ENCODE peak calls at places on chromosomes 6 and 20, in ten cellular contexts. L, R, P, W, N, V, G, Y, K and C are unnamed samples.

GRCh38 chr6:159595173-159595572 is 97.9 kb downstream of the SOD2 start:
- DNase-seq in W (no peak), G (no peak), L (no peak), K (peak), N (no peak), Y (no peak), P (peak), V (no peak), R (peak), C (peak)

GRCh38 chr20:17624070-17624469 is 54.2 kb downstream of the DSTN start:
- DNase-seq in R (no peak), L (peak), Y (no peak), N (no peak), K (no peak), G (no peak), W (no peak), P (no peak), V (no peak), C (no peak)

GRCh38 chr20:48760403-48760889 is 67.4 kb downstream of the PREX1 start:
- DNase-seq in V (no peak), G (peak), W (no peak), N (peak), L (no peak), K (peak), R (peak), P (no peak), Y (no peak), C (peak)

GRCh38 chr20:1324598-1325172 is 4.3 kb downstream of the SDCBP2 start:
- DNase-seq in Y (no peak), V (no peak), R (peak), N (no peak), K (no peak), W (peak), L (no peak), P (peak), G (peak), C (peak)

GRCh38 chr6:99241905-99242534 is 107.5 kb downstream of the FAXC start:
- DNase-seq in L (no peak), W (no peak), V (peak), Y (peak), P (peak), N (peak), G (no peak), R (peak), K (peak), C (peak)

GRCh38 chr20:44585042-44585968 is 2.9 kb downstream of the PKIG start:
- DNase-seq in V (no peak), P (no peak), W (no peak), G (no peak), N (no peak), K (no peak), Y (no peak), R (no peak), L (no peak), C (no peak)

GRCh38 chr6:100163035-100163434 is 169.0 kb upstream of the MCHR2 start:
- DNase-seq in N (no peak), V (no peak), K (no peak), P (no peak), L (no peak), W (no peak), R (no peak), G (no peak), Y (no peak), C (no peak)

GRCh38 chr20:35463455-35464300 is 8.3 kb downstream of the CEP250 start:
- DNase-seq in W (peak), Y (peak), P (peak), K (peak), G (peak), R (peak), L (no peak), N (peak), V (peak), C (peak)

GRCh38 chr20:46348972-46349741 is 40.9 kb upstream of the CDH22 start:
- DNase-seq in K (no peak), R (peak), V (peak), N (peak), G (peak), W (peak), P (peak), Y (peak), L (no peak), C (peak)

GRCh38 chr6:11094411-11094851 is 797 bp downstream of the SMIM13 start:
- DNase-seq in G (peak), Y (peak), N (peak), L (peak), P (peak), R (peak), W (peak), V (peak), K (peak), C (peak)

GRCh38 chr20:18287546-18287914 is 797 bp upstream of the ZNF133 start:
- DNase-seq in V (no peak), G (no peak), P (no peak), R (no peak), K (no peak), L (peak), N (no peak), Y (peak), W (no peak), C (no peak)

GRCh38 chr6:138692978-138693909 is 80.3 kb upstream of the CCDC28A start:
- DNase-seq in Y (peak), R (peak), G (peak), N (peak), P (peak), V (peak), L (peak), K (peak), W (peak), C (peak)

GRCh38 chr20:46670585-46671584 is 18.4 kb downstream of the TP53RK start:
- DNase-seq in N (no peak), V (peak), P (no peak), Y (no peak), L (no peak), W (no peak), R (no peak), K (no peak), G (no peak), C (no peak)

GRCh38 chr6:45717715-45718114 is 297.9 kb downstream of the CLIC5 start:
- DNase-seq in P (no peak), Y (no peak), V (no peak), N (no peak), G (no peak), K (no peak), W (no peak), L (no peak), R (no peak), C (no peak)

GRCh38 chr20:56289652-56290051 is 41.1 kb downstream of the MC3R start:
- DNase-seq in Y (no peak), P (no peak), W (no peak), K (peak), N (no peak), V (no peak), L (no peak), R (no peak), G (no peak), C (no peak)

GRCh38 chr20:10735195-10735949 is 61.6 kb upstream of the JAG1 start:
- DNase-seq in N (no peak), W (no peak), Y (no peak), K (no peak), G (no peak), L (no peak), P (peak), R (peak), V (no peak), C (no peak)

GRCh38 chr6:41708856-41709255 is 26.6 kb downstream of the TFEB start:
- DNase-seq in L (no peak), V (no peak), R (no peak), G (no peak), N (no peak), W (no peak), K (no peak), P (no peak), Y (no peak), C (no peak)
- H3K27ac ChIP-seq in L (peak), V (no peak), R (no peak), G (no peak), N (no peak), W (no peak), K (no peak), P (no peak), Y (no peak), C (no peak)

GRCh38 chr6:151661928-151662327 is 145.6 kb upstream of the ESR1 start:
- DNase-seq in P (no peak), N (no peak), K (no peak), V (no peak), W (no peak), R (no peak), G (no peak), Y (no peak), L (no peak), C (no peak)

GRCh38 chr6:151666526-151666925 is 141.0 kb upstream of the ESR1 start:
- DNase-seq in Y (no peak), P (no peak), N (no peak), R (no peak), L (no peak), G (no peak), V (no peak), W (no peak), K (no peak), C (no peak)

GRCh38 chr6:151663559-151663958 is 143.9 kb upstream of the ESR1 start:
- DNase-seq in N (no peak), K (no peak), R (no peak), G (no peak), W (no peak), L (no peak), P (no peak), Y (no peak), V (no peak), C (no peak)

GRCh38 chr6:151664390-151664789 is 143.1 kb upstream of the ESR1 start:
- DNase-seq in G (no peak), L (no peak), W (no peak), N (no peak), V (no peak), K (no peak), P (no peak), R (no peak), Y (no peak), C (no peak)

GRCh38 chr6:151665329-151665728 is 142.2 kb upstream of the ESR1 start:
- DNase-seq in V (no peak), R (no peak), K (no peak), Y (no peak), G (no peak), P (no peak), W (no peak), L (no peak), N (no peak), C (no peak)
- H3K27ac ChIP-seq in V (no peak), R (no peak), K (no peak), Y (no peak), G (no peak), P (no peak), W (no peak), L (no peak), N (no peak), C (no peak)

DNA sequence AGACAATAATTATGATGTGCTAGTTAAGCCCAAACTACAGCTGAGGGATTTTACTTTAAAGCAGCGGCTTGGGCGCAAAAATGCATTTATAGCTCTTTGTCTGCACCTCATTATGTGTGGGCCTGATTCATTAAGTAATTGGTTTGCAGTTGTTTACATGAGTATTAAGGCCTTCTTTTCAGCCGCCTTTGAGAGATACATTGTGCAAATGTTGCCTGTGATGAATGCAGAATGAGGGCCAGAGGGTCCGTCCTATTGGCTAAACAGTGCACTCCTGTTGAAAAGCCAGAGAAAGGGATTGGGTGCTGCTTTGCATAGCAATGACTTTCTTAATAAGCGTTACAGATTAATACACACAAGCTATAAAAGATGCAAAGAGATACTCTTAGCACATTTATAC is 68.3 kb upstream of the XRN2 start:
- DNase-seq in W (no peak), P (no peak), N (no peak), R (no peak), K (no peak), V (no peak), L (no peak), G (no peak), Y (no peak), C (no peak)
- H3K27ac ChIP-seq in W (no peak), P (no peak), N (no peak), R (no peak), K (no peak), V (no peak), L (no peak), G (no peak), Y (no peak), C (no peak)

GRCh38 chr6:9485992-9486391 is 928.9 kb downstream of the TFAP2A start:
- DNase-seq in Y (no peak), G (no peak), L (no peak), K (no peak), V (no peak), R (no peak), N (no peak), W (no peak), P (no peak), C (no peak)
- H3K27ac ChIP-seq in Y (no peak), G (no peak), L (no peak), K (no peak), V (no peak), R (no peak), N (no peak), W (no peak), P (no peak), C (no peak)

GRCh38 chr6:36590237-36590636 is 3.9 kb upstream of the SRSF3 start:
- DNase-seq in P (peak), K (peak), V (peak), W (no peak), G (no peak), N (no peak), L (no peak), Y (no peak), R (peak), C (peak)
- H3K27ac ChIP-seq in P (no peak), K (no peak), V (no peak), W (no peak), G (no peak), N (no peak), L (no peak), Y (no peak), R (no peak), C (no peak)